ENCODE peak calls at places on chromosomes 4 and X, in six cellular contexts. B is thoracic aorta; J is T-helper 17 cell; C is left ventricle myocardium inferior; X is naive thymus-derived CD4-positive, alpha-beta T cell; H is prostate gland. O is an unnamed sample.

GRCh38 chr4:109041463-109041862 is 261.0 kb downstream of the COL25A1 start:
- DNase-seq in X (no peak), J (no peak), C (no peak), H (no peak), B (no peak), O (no peak)

GRCh38 chr4:68304731-68305130 is 45.2 kb downstream of the YTHDC1 start:
- DNase-seq in X (no peak), B (no peak), C (no peak), H (no peak), J (no peak), O (no peak)

GRCh38 chrX:17537652-17538301 is 162.8 kb downstream of the NHS start:
- DNase-seq in B (no peak), H (peak; percentile 8), C (no peak), J (no peak), X (no peak), O (no peak)

GRCh38 chr4:169660929-169661328 is 40.6 kb downstream of the CLCN3 start:
- DNase-seq in J (no peak), H (no peak), B (no peak), X (no peak), C (no peak), O (no peak)

GRCh38 chr4:924107-925096 is 7.7 kb downstream of the GAK start:
- DNase-seq in J (peak; percentile 27), B (no peak), C (no peak), X (no peak), H (no peak), O (no peak)

GRCh38 chr4:4415107-4415805 is 28.4 kb downstream of the NSG1 start:
- DNase-seq in J (no peak), C (no peak), H (no peak), X (no peak), B (no peak), O (no peak)

GRCh38 chr4:8245879-8246833 is 23.4 kb upstream of the HTRA3 start:
- DNase-seq in C (no peak), X (no peak), J (no peak), H (no peak), B (no peak), O (no peak)

GRCh38 chr4:55330241-55330640 is 15.8 kb upstream of the SRD5A3 start:
- DNase-seq in J (no peak), B (no peak), C (no peak), X (no peak), H (no peak), O (no peak)

GRCh38 chr4:2338754-2339457 is 77.0 kb upstream of the MXD4 start:
- DNase-seq in H (no peak), X (no peak), B (no peak), C (no peak), J (no peak), O (no peak)

GRCh38 chr4:119207051-119207450 is 5.5 kb upstream of the USP53 start:
- DNase-seq in J (no peak), B (no peak), C (no peak), H (no peak), X (no peak), O (no peak)

GRCh38 chr4:96736352-96736889 is 896.5 kb downstream of the PDHA2 start:
- DNase-seq in H (no peak), C (no peak), J (no peak), X (no peak), B (no peak), O (no peak)

GRCh38 chr4:83074086-83074704 is 39.2 kb downstream of the COPS4 start:
- DNase-seq in C (no peak), B (no peak), J (no peak), X (peak; percentile 91), H (peak; percentile 55), O (peak; percentile 93)

GRCh38 chr4:152693875-152694274 is 14.1 kb upstream of the TMEM154 start:
- DNase-seq in J (no peak), X (no peak), B (no peak), C (no peak), H (no peak), O (no peak)

GRCh38 chr4:168942985-168943384 is 67.1 kb downstream of the CBR4 start:
- DNase-seq in B (no peak), J (no peak), H (no peak), X (no peak), C (no peak), O (no peak)

GRCh38 chr4:76308548-76308947 is 2.0 kb downstream of the STBD1 start:
- DNase-seq in H (no peak), X (no peak), C (peak; percentile 74), B (no peak), J (no peak), O (no peak)

GRCh38 chr4:54320826-54321320 is 91.8 kb downstream of the PDGFRA start:
- DNase-seq in C (no peak), J (no peak), H (no peak), X (no peak), B (no peak), O (no peak)

GRCh38 chrX:145393702-145394235 is 146.5 kb downstream of the SPANXN1 start:
- DNase-seq in B (no peak), H (no peak), J (no peak), X (no peak), C (no peak), O (peak; percentile 4)

GRCh38 chrX:45771114-45771513 is 570.4 kb upstream of the DIPK2B start:
- DNase-seq in J (no peak), C (no peak), B (no peak), H (peak; percentile 19), X (no peak), O (no peak)

GRCh38 chrX:150873616-150874015 is 24.9 kb downstream of the CD99L2 start:
- DNase-seq in C (peak; percentile 44), J (no peak), X (no peak), B (peak; percentile 27), H (peak; percentile 8), O (no peak)

GRCh38 chr4:85776579-85776978 is 301.6 kb downstream of the ARHGAP24 start:
- DNase-seq in H (no peak), J (no peak), B (no peak), X (no peak), C (no peak), O (no peak)

GRCh38 chr4:165541773-165542459 is 163.1 kb downstream of the CPE start:
- DNase-seq in B (no peak), C (no peak), H (no peak), X (peak; percentile 23), J (no peak), O (no peak)

GRCh38 chr4:86359944-86360478 is at the start of gene MAPK10:
- DNase-seq in H (peak; percentile 54), B (peak; percentile 6), C (peak; percentile 51), J (peak; percentile 41), X (peak; percentile 66), O (peak; percentile 46)

GRCh38 chr4:110195561-110196205 is 2.7 kb downstream of the ELOVL6 start:
- DNase-seq in B (no peak), C (no peak), H (no peak), J (no peak), X (peak; percentile 20), O (peak; percentile 14)

GRCh38 chrX:8192276-8192675 is 21.2 kb upstream of the VCX2 start:
- DNase-seq in X (no peak), B (no peak), J (no peak), C (no peak), H (no peak), O (no peak)

GRCh38 chrX:129780441-129781105 is 824 bp downstream of the SASH3 start:
- DNase-seq in C (no peak), J (no peak), B (no peak), H (no peak), X (no peak), O (no peak)

GRCh38 chrX:41265615-41266014 is 68.3 kb upstream of the DDX3X start:
- DNase-seq in C (no peak), J (peak; percentile 12), H (no peak), X (peak; percentile 68), B (peak; percentile 7), O (peak; percentile 57)

GRCh38 chrX:100477949-100478348 is 67.9 kb upstream of the PCDH19 start:
- DNase-seq in J (no peak), B (no peak), H (no peak), C (no peak), X (no peak), O (no peak)

GRCh38 chr4:113673450-113673849 is 88.1 kb downstream of the CAMK2D start:
- DNase-seq in C (no peak), X (no peak), H (no peak), B (no peak), J (no peak), O (peak; percentile 58)

GRCh38 chrX:113202601-113203000 is 362.0 kb upstream of the AMOT start:
- DNase-seq in H (no peak), J (no peak), X (no peak), C (no peak), B (no peak), O (no peak)
- H3K9me3 ChIP-seq in H (no peaks in the 10 kb centered on the region), J (no peaks in the 10 kb centered on the region), X (no peaks in the 10 kb centered on the region), C (peaks cover 33% of the 10 kb centered on the region), B (no peaks in the 10 kb centered on the region), O (no peaks in the 10 kb centered on the region)

GRCh38 chrX:34063616-34064015 is 68.5 kb downstream of the FAM47A start:
- DNase-seq in C (no peak), B (no peak), X (no peak), J (no peak), H (no peak), O (no peak)

GRCh38 chrX:34053931-34054330 is 78.2 kb downstream of the FAM47A start:
- DNase-seq in J (no peak), C (no peak), B (no peak), H (no peak), X (no peak), O (no peak)

GRCh38 chrX:34058005-34058404 is 74.1 kb downstream of the FAM47A start:
- DNase-seq in J (no peak), X (no peak), H (no peak), B (no peak), C (no peak), O (no peak)
- H3K9me3 ChIP-seq in J (no peaks in the 10 kb centered on the region), X (no peaks in the 10 kb centered on the region), H (no peaks in the 10 kb centered on the region), B (no peaks in the 10 kb centered on the region), C (no peaks in the 10 kb centered on the region), O (peaks cover 2% of the 10 kb centered on the region)

DNA sequence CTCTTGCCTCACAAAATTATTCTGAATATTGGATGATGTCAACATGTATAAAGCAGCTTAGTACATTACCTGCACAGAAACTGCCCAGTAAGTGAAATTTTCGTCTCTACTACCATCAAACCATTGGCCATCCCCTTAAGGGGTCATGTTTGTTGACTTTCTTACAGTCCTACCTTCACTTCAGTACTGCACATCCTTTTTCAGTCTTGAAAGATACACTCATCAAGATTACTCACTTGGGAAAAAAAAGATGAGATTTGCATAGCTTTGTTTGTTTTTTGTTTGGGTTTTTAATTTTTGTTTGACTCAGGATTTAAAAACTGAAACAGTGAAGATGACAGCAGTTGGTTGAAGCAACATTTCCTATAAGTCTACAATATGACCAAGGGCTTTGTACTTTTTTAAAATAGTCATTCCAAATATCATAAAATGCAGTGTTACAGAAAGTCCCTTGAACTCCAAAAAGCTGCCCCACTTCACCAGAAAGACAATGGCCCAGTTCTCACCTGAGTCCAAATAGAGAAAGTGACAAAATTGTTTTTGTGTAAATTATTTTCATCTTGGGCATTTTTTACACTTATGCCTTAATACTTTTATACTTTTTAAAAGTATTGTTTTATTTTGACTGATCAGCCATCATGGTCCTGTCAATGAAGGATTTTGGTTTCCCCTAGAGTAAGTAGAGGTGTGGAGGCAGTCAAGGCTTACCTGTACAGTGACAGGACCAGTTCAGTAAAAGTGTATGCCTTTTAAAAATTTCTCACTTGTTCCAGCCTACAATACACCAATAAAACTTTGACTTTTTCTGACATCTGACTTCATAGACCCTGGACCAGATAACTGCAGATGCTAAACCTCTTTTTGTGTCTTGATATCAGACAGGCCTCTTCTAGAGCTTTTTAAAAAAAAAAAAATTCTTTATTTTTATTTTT is 59.7 kb upstream of the EDA2R start:
- DNase-seq in B (no peak), C (no peak), X (no peak), J (no peak), H (no peak), O (no peak)
- H3K9me3 ChIP-seq in B (no peaks in the 10 kb centered on the region), C (no peaks in the 10 kb centered on the region), X (no peaks in the 10 kb centered on the region), J (no peaks in the 10 kb centered on the region), H (no peaks in the 10 kb centered on the region), O (no peaks in the 10 kb centered on the region)

GRCh38 chrX:66553973-66554372 is 84.9 kb downstream of the EDA2R start:
- DNase-seq in C (no peak), H (no peak), X (no peak), J (no peak), B (no peak), O (no peak)
- H3K9me3 ChIP-seq in C (no peaks in the 10 kb centered on the region), H (no peaks in the 10 kb centered on the region), X (no peaks in the 10 kb centered on the region), J (no peaks in the 10 kb centered on the region), B (no peaks in the 10 kb centered on the region), O (no peaks in the 10 kb centered on the region)

O was measured in CD4-positive, CD25-positive, alpha-beta regulatory T cell.